ENCODE peak calls at places on chromosomes 13 and 19, in five cellular contexts. One of them, this sample, is unnamed.

GRCh38 chr13:21076265-21076653 is 14.9 kb upstream of the LATS2 start:
- DNase-seq in CD8-positive, alpha-beta memory T cell: no peak
- DNase-seq in astrocyte of the spinal cord: no peak
- DNase-seq in GM13977: no peak
- DNase-seq in fibroblast of mammary gland: peak
- DNase-seq in this sample: no peak

GRCh38 chr13:40058757-40059236 is 403.3 kb downstream of the COG6 start:
- DNase-seq in astrocyte of the spinal cord: no peak
- DNase-seq in CD8-positive, alpha-beta memory T cell: no peak
- DNase-seq in GM13977: no peak
- DNase-seq in fibroblast of mammary gland: peak
- DNase-seq in this sample: no peak

GRCh38 chr13:100510208-100510997 is 78.2 kb downstream of the GGACT start:
- DNase-seq in astrocyte of the spinal cord: no peak
- DNase-seq in fibroblast of mammary gland: no peak
- DNase-seq in GM13977: no peak
- DNase-seq in CD8-positive, alpha-beta memory T cell: no peak
- DNase-seq in this sample: no peak

GRCh38 chr19:861756-862528 is 2.5 kb downstream of the CFD start:
- DNase-seq in CD8-positive, alpha-beta memory T cell: peak
- DNase-seq in fibroblast of mammary gland: no peak
- DNase-seq in astrocyte of the spinal cord: peak
- DNase-seq in GM13977: peak
- DNase-seq in this sample: peak

GRCh38 chr13:73242515-73243015 is 183.8 kb downstream of the KLF5 start:
- DNase-seq in astrocyte of the spinal cord: no peak
- DNase-seq in fibroblast of mammary gland: no peak
- DNase-seq in CD8-positive, alpha-beta memory T cell: no peak
- DNase-seq in GM13977: no peak
- DNase-seq in this sample: no peak

GRCh38 chr13:94583926-94584325 is 12.0 kb downstream of the TGDS start:
- DNase-seq in CD8-positive, alpha-beta memory T cell: no peak
- DNase-seq in GM13977: no peak
- DNase-seq in astrocyte of the spinal cord: no peak
- DNase-seq in fibroblast of mammary gland: peak
- DNase-seq in this sample: no peak

GRCh38 chr13:70723732-70724131 is 615.5 kb upstream of the KLHL1 start:
- DNase-seq in fibroblast of mammary gland: no peak
- DNase-seq in CD8-positive, alpha-beta memory T cell: no peak
- DNase-seq in astrocyte of the spinal cord: peak
- DNase-seq in GM13977: no peak
- DNase-seq in this sample: no peak

GRCh38 chr19:44748426-44749254 is at the start of gene BCL3:
- DNase-seq in fibroblast of mammary gland: peak
- DNase-seq in astrocyte of the spinal cord: no peak
- DNase-seq in GM13977: peak
- DNase-seq in CD8-positive, alpha-beta memory T cell: peak
- DNase-seq in this sample: peak

GRCh38 chr13:44834404-44834803 is 154.9 kb downstream of the NUFIP1 start:
- DNase-seq in fibroblast of mammary gland: no peak
- DNase-seq in astrocyte of the spinal cord: no peak
- DNase-seq in CD8-positive, alpha-beta memory T cell: no peak
- DNase-seq in GM13977: no peak
- DNase-seq in this sample: no peak

GRCh38 chr13:111184685-111185401 is 69.7 kb downstream of the ARHGEF7 start:
- DNase-seq in astrocyte of the spinal cord: no peak
- DNase-seq in GM13977: peak
- DNase-seq in CD8-positive, alpha-beta memory T cell: peak
- DNase-seq in fibroblast of mammary gland: peak
- DNase-seq in this sample: peak

GRCh38 chr19:18657590-18658365 is 20.9 kb downstream of the KLHL26 start:
- DNase-seq in CD8-positive, alpha-beta memory T cell: no peak
- DNase-seq in GM13977: peak
- DNase-seq in fibroblast of mammary gland: peak
- DNase-seq in astrocyte of the spinal cord: peak
- DNase-seq in this sample: no peak

GRCh38 chr19:571127-571974 is 1.0 kb upstream of the BSG start:
- DNase-seq in fibroblast of mammary gland: peak
- DNase-seq in astrocyte of the spinal cord: no peak
- DNase-seq in CD8-positive, alpha-beta memory T cell: peak
- DNase-seq in GM13977: peak
- DNase-seq in this sample: peak

GRCh38 chr19:43570174-43570791 is 5.0 kb downstream of the XRCC1 start:
- DNase-seq in astrocyte of the spinal cord: no peak
- DNase-seq in GM13977: no peak
- DNase-seq in CD8-positive, alpha-beta memory T cell: no peak
- DNase-seq in fibroblast of mammary gland: no peak
- DNase-seq in this sample: no peak

GRCh38 chr13:39451860-39452301 is 151.1 kb downstream of the LHFPL6 start:
- DNase-seq in CD8-positive, alpha-beta memory T cell: no peak
- DNase-seq in GM13977: no peak
- DNase-seq in fibroblast of mammary gland: peak
- DNase-seq in astrocyte of the spinal cord: peak
- DNase-seq in this sample: no peak

GRCh38 chr13:101522607-101523006 is 70.1 kb downstream of the ITGBL1 start:
- DNase-seq in fibroblast of mammary gland: no peak
- DNase-seq in astrocyte of the spinal cord: no peak
- DNase-seq in GM13977: no peak
- DNase-seq in CD8-positive, alpha-beta memory T cell: no peak
- DNase-seq in this sample: no peak

GRCh38 chr19:5077209-5077515 is 108.2 kb downstream of the KDM4B start:
- DNase-seq in GM13977: no peak
- DNase-seq in CD8-positive, alpha-beta memory T cell: no peak
- DNase-seq in fibroblast of mammary gland: no peak
- DNase-seq in astrocyte of the spinal cord: no peak
- DNase-seq in this sample: no peak

GRCh38 chr19:6279931-6280591 is at the start of gene MLLT1:
- DNase-seq in CD8-positive, alpha-beta memory T cell: peak
- DNase-seq in astrocyte of the spinal cord: peak
- DNase-seq in fibroblast of mammary gland: peak
- DNase-seq in GM13977: peak
- DNase-seq in this sample: peak

GRCh38 chr13:111317042-111317550 is 3.3 kb upstream of the TEX29 start:
- DNase-seq in astrocyte of the spinal cord: no peak
- DNase-seq in GM13977: no peak
- DNase-seq in CD8-positive, alpha-beta memory T cell: no peak
- DNase-seq in fibroblast of mammary gland: no peak
- DNase-seq in this sample: no peak

GRCh38 chr13:36006347-36006746 is 124.8 kb downstream of the DCLK1 start:
- DNase-seq in astrocyte of the spinal cord: no peak
- DNase-seq in GM13977: no peak
- DNase-seq in CD8-positive, alpha-beta memory T cell: no peak
- DNase-seq in fibroblast of mammary gland: peak
- DNase-seq in this sample: no peak

GRCh38 chr13:79297128-79297527 is 108.9 kb downstream of the RBM26 start:
- DNase-seq in GM13977: no peak
- DNase-seq in fibroblast of mammary gland: no peak
- DNase-seq in astrocyte of the spinal cord: no peak
- DNase-seq in CD8-positive, alpha-beta memory T cell: no peak
- DNase-seq in this sample: no peak

GRCh38 chr19:38095411-38096308 is 128.4 kb downstream of the DPF1 start:
- DNase-seq in fibroblast of mammary gland: peak
- DNase-seq in GM13977: peak
- DNase-seq in astrocyte of the spinal cord: peak
- DNase-seq in CD8-positive, alpha-beta memory T cell: peak
- DNase-seq in this sample: peak

GRCh38 chr19:2524361-2524839 is 48.5 kb downstream of the GADD45B start:
- DNase-seq in CD8-positive, alpha-beta memory T cell: no peak
- DNase-seq in GM13977: no peak
- DNase-seq in astrocyte of the spinal cord: no peak
- DNase-seq in fibroblast of mammary gland: no peak
- DNase-seq in this sample: no peak

GRCh38 chr13:41837668-41838067 is 123.2 kb downstream of the VWA8 start:
- DNase-seq in GM13977: no peak
- DNase-seq in fibroblast of mammary gland: no peak
- DNase-seq in CD8-positive, alpha-beta memory T cell: no peak
- DNase-seq in astrocyte of the spinal cord: peak
- DNase-seq in this sample: no peak

GRCh38 chr13:97091202-97091601 is 96.9 kb upstream of the OXGR1 start:
- DNase-seq in CD8-positive, alpha-beta memory T cell: no peak
- DNase-seq in astrocyte of the spinal cord: no peak
- DNase-seq in GM13977: no peak
- DNase-seq in fibroblast of mammary gland: no peak
- DNase-seq in this sample: no peak

GRCh38 chr13:21175656-21176194 is 627 bp downstream of the SKA3 start:
- DNase-seq in astrocyte of the spinal cord: peak
- DNase-seq in GM13977: no peak
- DNase-seq in CD8-positive, alpha-beta memory T cell: no peak
- DNase-seq in fibroblast of mammary gland: peak
- DNase-seq in this sample: no peak

GRCh38 chr19:22332924-22333323 is 46.7 kb downstream of the ZNF729 start:
- DNase-seq in CD8-positive, alpha-beta memory T cell: no peak
- DNase-seq in astrocyte of the spinal cord: no peak
- DNase-seq in GM13977: no peak
- DNase-seq in fibroblast of mammary gland: peak
- DNase-seq in this sample: no peak

GRCh38 chr19:48102870-48103751 is 7.5 kb downstream of the PLA2G4C start:
- DNase-seq in GM13977: peak
- DNase-seq in astrocyte of the spinal cord: peak
- DNase-seq in fibroblast of mammary gland: peak
- DNase-seq in CD8-positive, alpha-beta memory T cell: no peak
- DNase-seq in this sample: peak

GRCh38 chr13:30832845-30833332 is 73.2 kb upstream of the MEDAG start:
- DNase-seq in fibroblast of mammary gland: no peak
- DNase-seq in CD8-positive, alpha-beta memory T cell: no peak
- DNase-seq in astrocyte of the spinal cord: peak
- DNase-seq in GM13977: peak
- DNase-seq in this sample: no peak

GRCh38 chr19:32977269-32977668 is 5.2 kb downstream of the FAAP24 start:
- DNase-seq in fibroblast of mammary gland: no peak
- DNase-seq in GM13977: no peak
- DNase-seq in CD8-positive, alpha-beta memory T cell: no peak
- DNase-seq in astrocyte of the spinal cord: no peak
- DNase-seq in this sample: no peak

GRCh38 chr19:13102666-13103584 is at the start of gene LYL1:
- DNase-seq in astrocyte of the spinal cord: no peak
- DNase-seq in fibroblast of mammary gland: no peak
- DNase-seq in GM13977: peak
- DNase-seq in CD8-positive, alpha-beta memory T cell: no peak
- DNase-seq in this sample: peak

GRCh38 chr13:47437411-47437810 is 540.6 kb upstream of the HTR2A start:
- DNase-seq in astrocyte of the spinal cord: peak
- DNase-seq in CD8-positive, alpha-beta memory T cell: no peak
- DNase-seq in GM13977: no peak
- DNase-seq in fibroblast of mammary gland: peak
- DNase-seq in this sample: no peak

GRCh38 chr19:17931532-17932191 is 1.2 kb upstream of the CCDC124 start:
- DNase-seq in GM13977: peak
- DNase-seq in fibroblast of mammary gland: no peak
- DNase-seq in CD8-positive, alpha-beta memory T cell: no peak
- DNase-seq in astrocyte of the spinal cord: no peak
- DNase-seq in this sample: no peak

GRCh38 chr19:5775668-5776309 is 8.8 kb downstream of the PRR22 start:
- DNase-seq in GM13977: no peak
- DNase-seq in astrocyte of the spinal cord: no peak
- DNase-seq in fibroblast of mammary gland: peak
- DNase-seq in CD8-positive, alpha-beta memory T cell: no peak
- DNase-seq in this sample: no peak

GRCh38 chr13:30862707-30863106 is 43.4 kb upstream of the MEDAG start:
- DNase-seq in GM13977: no peak
- DNase-seq in fibroblast of mammary gland: no peak
- DNase-seq in CD8-positive, alpha-beta memory T cell: no peak
- DNase-seq in astrocyte of the spinal cord: peak
- DNase-seq in this sample: no peak

GRCh38 chr13:40146586-40147240 is 491.3 kb downstream of the COG6 start:
- DNase-seq in GM13977: no peak
- DNase-seq in fibroblast of mammary gland: no peak
- DNase-seq in astrocyte of the spinal cord: no peak
- DNase-seq in CD8-positive, alpha-beta memory T cell: no peak
- DNase-seq in this sample: no peak

GRCh38 chr13:74696148-74696922 is 562.1 kb upstream of the KLF12 start:
- DNase-seq in fibroblast of mammary gland: no peak
- DNase-seq in CD8-positive, alpha-beta memory T cell: no peak
- DNase-seq in GM13977: no peak
- DNase-seq in astrocyte of the spinal cord: no peak
- DNase-seq in this sample: no peak